ENCODE peak calls at places on chromosome 17, in six cellular contexts. N, D, Z, V, H and G are unnamed samples.
A peak's percentile ranks its signal among the peaks of the same experiment; 100 is the strongest.

GRCh38 chr17:77771587-77771986 is 186.9 kb upstream of the TNRC6C start:
- DNase-seq in N (no peak), D (no peak), Z (no peak), V (no peak), H (no peak), G (no peak)

GRCh38 chr17:7095642-7096041 is 15.6 kb upstream of the CLEC10A start:
- DNase-seq in N (no peak), D (no peak), Z (peak; percentile 77), V (no peak), H (peak; percentile 54), G (no peak)

GRCh38 chr17:48612854-48613691 is 2.0 kb downstream of the HOXB8 start:
- DNase-seq in N (peak; percentile 49), D (no peak), Z (peak; percentile 67), V (no peak), H (no peak), G (no peak)

GRCh38 chr17:70390059-70390458 is 220.7 kb downstream of the KCNJ2 start:
- DNase-seq in N (no peak), D (no peak), Z (no peak), V (no peak), H (no peak), G (no peak)

GRCh38 chr17:1645207-1646171 is at the start of gene SCARF1:
- DNase-seq in N (no peak), D (peak; percentile 56), Z (peak; percentile 88), V (peak; percentile 79), H (no peak), G (no peak)

GRCh38 chr17:73311428-73311780 is 397 bp downstream of the CDC42EP4 start:
- DNase-seq in N (no peak), D (no peak), Z (no peak), V (peak; percentile 79), H (no peak), G (no peak)

GRCh38 chr17:62724398-62725146 is 83.5 kb downstream of the MARCHF10 start:
- DNase-seq in N (peak; percentile 34), D (no peak), Z (no peak), V (peak; percentile 12), H (peak; percentile 91), G (no peak)

GRCh38 chr17:45640141-45640850 is 143.8 kb upstream of the CRHR1 start:
- DNase-seq in N (peak; percentile 68), D (peak; percentile 57), Z (peak; percentile 75), V (peak; percentile 73), H (peak; percentile 34), G (peak; percentile 85)

GRCh38 chr17:64504769-64505319 is 1.2 kb downstream of the DDX5 start:
- DNase-seq in N (no peak), D (peak; percentile 34), Z (peak; percentile 74), V (no peak), H (no peak), G (no peak)

GRCh38 chr17:13127921-13128582 is 110.2 kb upstream of the ELAC2 start:
- DNase-seq in N (no peak), D (no peak), Z (no peak), V (no peak), H (no peak), G (no peak)

GRCh38 chr17:66351053-66351452 is 48.6 kb downstream of the PRKCA start:
- DNase-seq in N (peak; percentile 83), D (no peak), Z (no peak), V (peak; percentile 71), H (no peak), G (no peak)

GRCh38 chr17:82699551-82699950 is 1.1 kb upstream of the RAB40B start:
- DNase-seq in N (no peak), D (no peak), Z (no peak), V (no peak), H (no peak), G (no peak)

GRCh38 chr17:48528153-48528912 is 2.5 kb downstream of the HOXB1 start:
- DNase-seq in N (no peak), D (no peak), Z (no peak), V (no peak), H (no peak), G (no peak)

GRCh38 chr17:58621174-58621573 is 70.7 kb downstream of the TEX14 start:
- DNase-seq in N (peak; percentile 14), D (no peak), Z (no peak), V (no peak), H (peak; percentile 65), G (no peak)

GRCh38 chr17:40542562-40543411 is 22.5 kb downstream of the CCR7 start:
- DNase-seq in N (peak; percentile 73), D (peak; percentile 97), Z (peak; percentile 67), V (peak; percentile 98), H (no peak), G (no peak)

GRCh38 chr17:75991396-75991795 is 9.3 kb upstream of the CDK3 start:
- DNase-seq in N (no peak), D (no peak), Z (no peak), V (no peak), H (no peak), G (no peak)

GRCh38 chr17:41966453-41967140 is at the start of gene CNP:
- DNase-seq in N (peak; percentile 94), D (peak; percentile 87), Z (peak; percentile 91), V (peak; percentile 95), H (peak; percentile 49), G (peak; percentile 91)

GRCh38 chr17:41787021-41787418 is 509 bp upstream of the JUP start:
- DNase-seq in N (no peak), D (no peak), Z (no peak), V (no peak), H (no peak), G (no peak)

GRCh38 chr17:31480904-31481782 is 89.7 kb downstream of the RAB11FIP4 start:
- DNase-seq in N (no peak), D (no peak), Z (no peak), V (no peak), H (no peak), G (no peak)

GRCh38 chr17:38749222-38750043 is 1.3 kb upstream of the PCGF2 start:
- DNase-seq in N (peak; percentile 84), D (peak; percentile 91), Z (peak; percentile 65), V (peak; percentile 95), H (no peak), G (peak; percentile 74)

GRCh38 chr17:78996781-78997201 is 12.8 kb downstream of the CANT1 start:
- DNase-seq in N (no peak), D (peak; percentile 12), Z (no peak), V (peak; percentile 52), H (no peak), G (no peak)

GRCh38 chr17:60305141-60305540 is 86.8 kb downstream of the USP32 start:
- DNase-seq in N (no peak), D (no peak), Z (no peak), V (no peak), H (peak; percentile 59), G (no peak)

GRCh38 chr17:33200587-33200986 is 92.5 kb downstream of the ASIC2 start:
- DNase-seq in N (no peak), D (no peak), Z (no peak), V (no peak), H (no peak), G (no peak)

GRCh38 chr17:74288785-74289184 is 14.8 kb downstream of the DNAI2 start:
- DNase-seq in N (no peak), D (no peak), Z (no peak), V (no peak), H (peak; percentile 69), G (peak; percentile 57)

GRCh38 chr17:7837375-7838290 is 3.6 kb downstream of the KDM6B start:
- DNase-seq in N (no peak), D (no peak), Z (no peak), V (no peak), H (no peak), G (no peak)

GRCh38 chr17:38674013-38674748 is 576 bp downstream of the EPOP start:
- DNase-seq in N (peak; percentile 22), D (no peak), Z (no peak), V (no peak), H (no peak), G (no peak)

GRCh38 chr17:71460943-71461342 is 659.9 kb upstream of the SOX9 start:
- DNase-seq in N (peak; percentile 34), D (no peak), Z (no peak), V (no peak), H (no peak), G (no peak)

GRCh38 chr17:72462814-72463213 is 342.0 kb downstream of the SOX9 start:
- DNase-seq in N (no peak), D (no peak), Z (no peak), V (no peak), H (no peak), G (no peak)

GRCh38 chr17:16346721-16347271 is 6.5 kb downstream of the CENPV start:
- DNase-seq in N (no peak), D (no peak), Z (no peak), V (peak; percentile 13), H (no peak), G (no peak)
- TF ChIP-seq POLR2A in N (no peak), D (no peak), Z (no peak), V (no peak), H (no peak), G (no peak)

GRCh38 chr17:29177871-29178749 is 2.1 kb downstream of the MYO18A start:
- DNase-seq in N (peak; percentile 74), D (peak; percentile 27), Z (no peak), V (no peak), H (no peak), G (no peak)
- TF ChIP-seq POLR2A in N (peak; percentile 56), D (no peak), Z (no peak), V (no peak), H (no peak), G (no peak)

GRCh38 chr17:17749921-17750320 is 68.7 kb downstream of the RAI1 start:
- DNase-seq in N (peak; percentile 47), D (peak; percentile 59), Z (peak; percentile 65), V (no peak), H (peak; percentile 51), G (no peak)

GRCh38 chr17:17752822-17753448 is 71.7 kb downstream of the RAI1 start:
- DNase-seq in N (no peak), D (no peak), Z (peak; percentile 28), V (no peak), H (no peak), G (no peak)

GRCh38 chr17:17751489-17751995 is 70.3 kb downstream of the RAI1 start:
- DNase-seq in N (no peak), D (no peak), Z (peak; percentile 22), V (no peak), H (no peak), G (no peak)

GRCh38 chr17:17750881-17751280 is 69.6 kb downstream of the RAI1 start:
- DNase-seq in N (peak; percentile 29), D (no peak), Z (no peak), V (no peak), H (peak; percentile 47), G (no peak)

GRCh38 chr17:17751996-17752821 is 71.0 kb downstream of the RAI1 start:
- DNase-seq in N (peak; percentile 98), D (peak; percentile 95), Z (peak; percentile 96), V (peak; percentile 98), H (peak; percentile 74), G (peak; percentile 100)
- TF ChIP-seq POLR2A in N (peak; percentile 74), D (no peak), Z (peak; percentile 33), V (no peak), H (peak; percentile 67), G (peak; percentile 36)

DNA sequence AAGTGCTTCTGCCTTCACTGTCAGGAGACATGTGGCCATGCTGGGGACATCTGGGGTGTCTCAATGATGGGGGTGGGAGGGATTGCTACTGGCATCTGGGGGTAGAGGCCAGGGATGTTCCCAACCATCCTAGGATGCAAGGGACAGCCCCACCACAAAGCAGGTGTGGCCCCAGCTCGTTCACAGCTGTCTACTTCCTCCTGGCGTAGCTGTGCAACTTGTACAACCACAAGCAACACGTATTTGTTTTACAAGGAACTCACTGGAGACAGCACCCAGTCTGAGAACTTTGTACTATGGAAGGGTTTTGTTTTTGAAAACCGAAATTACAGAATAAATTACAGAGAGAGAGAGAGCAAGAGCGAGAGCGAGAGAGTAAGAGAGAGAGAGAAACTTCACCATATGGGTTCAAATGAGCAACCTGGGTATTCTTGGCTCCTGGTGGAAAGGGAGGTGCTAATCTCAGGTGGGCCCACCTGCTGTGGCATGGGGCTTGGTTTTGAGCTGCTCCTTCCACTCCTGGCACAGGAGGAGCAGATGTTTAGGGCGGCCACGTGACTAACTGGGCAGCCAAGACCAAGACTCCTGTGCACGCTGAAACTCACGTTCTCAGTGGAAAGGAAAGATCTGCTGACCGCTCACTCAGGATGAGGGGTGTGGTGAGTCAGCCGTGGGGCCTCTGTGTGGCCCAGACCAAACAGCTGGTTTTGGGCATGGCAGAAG is 17.5 kb upstream of the TNFRSF13B start:
- DNase-seq in N (peak; percentile 73), D (no peak), Z (no peak), V (peak; percentile 50), H (peak; percentile 87), G (no peak)
- TF ChIP-seq POLR2A in N (no peak), D (no peak), Z (no peak), V (no peak), H (no peak), G (no peak)